ENCODE peak calls at places on chromosomes 2 and 18, in six cellular contexts. O is hepatocyte, E is fibroblast of lung, U is lower lobe of right lung, Q is GM23248, N is cardiac muscle cell. L is an unnamed sample.

GRCh38 chr2:123434681-123435080 is 590.4 kb upstream of the CNTNAP5 start:
- DNase-seq in U (no peak), N (peak), E (no peak), Q (no peak), O (peak), L (no peak)

GRCh38 chr2:47437287-47437686 is 34.3 kb downstream of the MSH2 start:
- DNase-seq in Q (peak), O (peak), N (peak), E (peak), U (no peak), L (no peak)

GRCh38 chr2:226211439-226211838 is 588.2 kb downstream of the IRS1 start:
- DNase-seq in E (peak), N (peak), U (no peak), Q (peak), O (no peak), L (no peak)

GRCh38 chr2:21467910-21468309 is 344.1 kb downstream of the TDRD15 start:
- DNase-seq in E (peak), U (no peak), O (no peak), Q (no peak), N (no peak), L (no peak)

GRCh38 chr2:148071351-148071750 is 50.5 kb downstream of the MBD5 start:
- DNase-seq in E (no peak), N (no peak), U (no peak), Q (no peak), O (no peak), L (no peak)

GRCh38 chr2:113692698-113693428 is 63.6 kb downstream of the SLC35F5 start:
- DNase-seq in Q (no peak), O (no peak), U (no peak), N (no peak), E (no peak), L (no peak)

GRCh38 chr18:79664525-79665125 is 15.0 kb upstream of the CTDP1 start:
- DNase-seq in E (peak), U (no peak), Q (peak), N (peak), O (peak), L (no peak)

GRCh38 chr2:237744613-237745249 is 53.8 kb upstream of the RBM44 start:
- DNase-seq in O (peak), Q (peak), N (peak), U (peak), E (no peak), L (peak)

GRCh38 chr2:183248866-183249567 is 124.8 kb downstream of the NUP35 start:
- DNase-seq in E (peak), N (peak), O (peak), Q (peak), U (no peak), L (no peak)

GRCh38 chr2:140185076-140185475 is 1404.9 kb upstream of the NXPH2 start:
- DNase-seq in O (no peak), U (no peak), N (no peak), E (no peak), Q (no peak), L (no peak)

GRCh38 chr2:29273704-29274611 is 158.7 kb downstream of the CLIP4 start:
- DNase-seq in Q (peak), N (no peak), U (no peak), E (peak), O (no peak), L (no peak)

GRCh38 chr2:120436885-120437603 is 91.1 kb downstream of the INHBB start:
- DNase-seq in O (peak), N (peak), E (peak), U (no peak), Q (peak), L (no peak)

GRCh38 chr2:2271471-2271941 is 59.6 kb downstream of the MYT1L start:
- DNase-seq in E (peak), N (no peak), Q (peak), U (no peak), O (peak), L (no peak)

GRCh38 chr2:120310136-120310535 is 35.8 kb upstream of the INHBB start:
- DNase-seq in N (no peak), E (no peak), Q (no peak), U (no peak), O (no peak), L (no peak)

GRCh38 chr2:120847700-120848321 is 112.1 kb downstream of the GLI2 start:
- DNase-seq in Q (no peak), U (peak), O (peak), E (peak), N (peak), L (peak)

GRCh38 chr18:6414723-6415362 is at the start of gene L3MBTL4:
- DNase-seq in N (no peak), E (no peak), U (peak), O (peak), Q (peak), L (peak)

GRCh38 chr2:172196768-172197322 is 94.1 kb upstream of the DLX2 start:
- DNase-seq in N (peak), O (peak), E (peak), U (peak), Q (peak), L (peak)

GRCh38 chr2:12883911-12884310 is 167.2 kb downstream of the TRIB2 start:
- DNase-seq in U (no peak), O (no peak), E (peak), Q (peak), N (peak), L (no peak)

GRCh38 chr2:15956751-15957736 is 16.7 kb downstream of the MYCN start:
- DNase-seq in O (no peak), N (no peak), U (no peak), Q (no peak), E (no peak), L (no peak)

GRCh38 chr2:239329284-239329971 is 71.4 kb downstream of the HDAC4 start:
- DNase-seq in N (no peak), Q (no peak), U (no peak), E (no peak), O (no peak), L (no peak)

GRCh38 chr2:71001592-71002570 is 7.2 kb upstream of the TEX261 start:
- DNase-seq in U (no peak), E (no peak), N (no peak), Q (no peak), O (peak), L (peak)

GRCh38 chr2:150697596-150697995 is 210.1 kb upstream of the RND3 start:
- DNase-seq in E (no peak), N (peak), O (no peak), Q (peak), U (no peak), L (no peak)

GRCh38 chr2:10220516-10221391 is 82.0 kb upstream of the HPCAL1 start:
- DNase-seq in O (no peak), E (peak), U (peak), N (peak), Q (peak), L (no peak)

GRCh38 chr2:70959851-70960832 is 18.3 kb upstream of the ANKRD53 start:
- DNase-seq in N (no peak), Q (no peak), U (no peak), O (peak), E (no peak), L (peak)

GRCh38 chr2:71306762-71307161 is 24.8 kb upstream of the ZNF638 start:
- DNase-seq in O (no peak), E (peak), N (peak), Q (peak), U (no peak), L (no peak)

GRCh38 chr18:39938678-39939077 is 2016.4 kb upstream of the PIK3C3 start:
- DNase-seq in Q (no peak), N (no peak), O (no peak), U (no peak), E (no peak), L (no peak)

GRCh38 chr18:5455644-5456043 is 88.2 kb downstream of the EPB41L3 start:
- DNase-seq in E (peak), N (peak), Q (no peak), O (no peak), U (no peak), L (no peak)

GRCh38 chr2:110674620-110675555 is 3.0 kb downstream of the BUB1 start:
- DNase-seq in Q (peak), N (peak), U (peak), E (peak), O (peak), L (no peak)

GRCh38 chr2:28362991-28363521 is 29.6 kb upstream of the FOSL2 start:
- DNase-seq in N (no peak), O (no peak), E (no peak), U (no peak), Q (no peak), L (no peak)

GRCh38 chr18:10336749-10337148 is 117.7 kb upstream of the APCDD1 start:
- DNase-seq in N (no peak), O (no peak), U (peak), Q (peak), E (no peak), L (peak)

GRCh38 chr2:70964596-70965386 is 13.6 kb upstream of the ANKRD53 start:
- DNase-seq in N (peak), E (peak), Q (peak), U (peak), O (peak), L (peak)

GRCh38 chr2:68438455-68439303 is 28.4 kb downstream of the FBXO48 start:
- DNase-seq in N (peak), U (no peak), Q (no peak), O (no peak), E (no peak), L (no peak)

GRCh38 chr2:235264121-235264493 is 229.7 kb upstream of the AGAP1 start:
- DNase-seq in N (no peak), O (no peak), Q (no peak), U (no peak), E (no peak), L (no peak)
- H3K4me3 ChIP-seq in N (no peak), O (no peak), Q (peak), U (no peak), E (no peak), L (no peak)

DNA sequence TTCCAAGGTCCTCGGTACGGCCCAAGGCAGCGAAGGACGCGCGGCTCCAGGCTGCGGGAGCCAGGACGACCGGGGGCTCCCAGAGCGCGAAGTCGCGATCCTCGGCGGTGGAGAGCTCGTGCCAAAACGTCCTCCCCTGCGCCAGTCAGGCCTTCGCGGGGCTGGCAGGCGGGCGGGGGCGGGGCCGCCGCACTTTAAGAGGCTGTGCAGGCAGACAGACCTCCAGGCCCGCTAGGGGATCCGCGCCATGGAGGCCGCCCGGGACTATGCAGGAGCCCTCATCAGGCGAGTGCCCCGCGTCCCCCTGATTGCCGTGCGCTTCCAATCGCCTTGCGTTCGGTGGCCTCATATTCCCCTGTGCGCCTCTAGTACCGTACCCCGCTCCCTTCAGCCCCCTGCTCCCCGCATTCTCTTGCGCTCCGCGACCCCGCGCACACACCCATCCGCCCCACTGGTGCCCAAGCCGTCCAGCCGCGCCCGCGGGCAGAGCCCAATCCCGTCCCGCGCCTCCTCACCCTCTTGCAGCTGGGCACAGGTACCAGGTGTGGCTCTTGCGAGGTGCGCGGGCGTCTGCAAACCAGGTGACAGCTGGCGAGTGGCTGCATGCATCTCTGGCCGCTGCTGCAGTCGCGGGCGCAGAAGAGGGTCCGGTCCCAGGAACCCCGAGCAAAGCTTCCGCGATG is at the start of gene CIDEA:
- DNase-seq in Q (peak), O (peak), N (peak), E (peak), U (no peak), L (no peak)
- H3K4me3 ChIP-seq in Q (peak), O (peak), N (peak), E (peak), U (peak), L (no peak)

GRCh38 chr2:201126308-201127127 is 10.6 kb downstream of the CFLAR start:
- DNase-seq in U (no peak), N (peak), Q (peak), E (peak), O (no peak), L (no peak)

GRCh38 chr2:201127128-201127521 is 11.2 kb downstream of the CFLAR start:
- DNase-seq in O (no peak), Q (no peak), N (no peak), U (no peak), E (no peak), L (no peak)

GRCh38 chr2:201130524-201131186 is 14.7 kb downstream of the CFLAR start:
- DNase-seq in O (no peak), N (peak), E (peak), U (no peak), Q (peak), L (no peak)

GRCh38 chr2:201127570-201127969 is 11.6 kb downstream of the CFLAR start:
- DNase-seq in E (peak), U (no peak), O (no peak), N (peak), Q (peak), L (no peak)

DNA sequence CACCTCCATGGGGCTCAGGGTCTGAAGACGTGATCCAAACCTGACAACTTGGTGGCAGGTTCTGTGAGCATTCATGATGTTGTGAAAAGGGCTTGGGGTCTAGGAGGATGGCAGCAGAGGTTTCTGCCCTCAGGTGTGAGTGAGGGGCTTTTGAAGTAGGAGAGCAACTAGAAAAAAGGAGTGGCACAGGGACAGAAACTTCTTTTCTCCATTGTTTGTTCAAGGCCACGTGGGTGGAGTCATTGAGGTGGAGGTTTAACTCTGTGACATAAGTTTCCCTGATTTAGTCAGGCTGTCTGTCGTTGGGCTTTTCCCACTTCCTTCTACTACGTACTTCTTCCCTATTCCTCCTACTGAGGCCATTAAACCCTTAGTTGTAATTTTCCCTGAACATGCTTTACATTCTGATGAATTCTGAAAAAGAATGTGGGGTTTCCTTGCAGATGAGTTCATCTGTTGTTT is 13.1 kb downstream of the CFLAR start:
- DNase-seq in Q (peak), U (no peak), N (peak), E (peak), O (peak), L (no peak)
- H3K4me3 ChIP-seq in Q (peak), U (peak), N (no peak), E (no peak), O (no peak), L (peak)

DNA sequence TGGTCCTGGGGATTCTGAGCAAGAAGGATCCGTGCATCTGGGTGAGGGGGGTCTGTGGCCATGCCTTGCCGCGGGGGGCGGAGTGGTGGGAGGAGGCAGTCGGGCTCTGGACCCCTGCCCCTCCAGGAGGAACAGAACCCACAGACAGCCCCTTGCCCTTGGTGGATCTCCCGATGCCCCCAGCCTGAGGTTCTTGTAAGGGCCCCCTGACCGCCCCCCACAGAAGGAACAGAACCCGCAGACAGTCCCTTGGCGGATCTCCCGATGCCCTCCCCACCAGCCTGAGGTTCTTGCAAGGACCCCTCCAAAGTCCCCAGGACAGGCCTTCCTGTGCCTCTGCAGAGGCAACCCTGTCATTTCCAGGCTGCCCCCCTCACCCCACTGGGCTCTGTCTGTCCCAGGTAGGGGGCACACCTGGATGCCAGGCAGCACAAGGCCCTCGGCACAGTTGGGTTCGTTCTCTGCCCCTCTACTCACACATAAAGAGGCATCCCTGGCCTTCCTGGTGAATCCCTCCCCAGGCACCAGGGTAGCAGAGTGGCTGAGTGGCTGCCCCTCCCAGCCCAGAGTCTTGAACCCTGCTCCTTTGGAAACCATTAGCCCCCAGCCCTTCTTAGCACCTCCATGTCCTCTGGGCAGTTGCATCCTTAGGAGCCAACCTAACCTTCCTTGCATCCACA is 1.9 kb downstream of the GPC1 start:
- DNase-seq in N (no peak), O (no peak), U (peak), Q (no peak), E (no peak), L (peak)
- H3K4me3 ChIP-seq in N (no peak), O (peak), U (peak), Q (peak), E (peak), L (no peak)

GRCh38 chr2:177528341-177528740 is 135.8 kb downstream of the AGPS start:
- DNase-seq in E (no peak), Q (no peak), N (no peak), O (no peak), U (no peak), L (no peak)

GRCh38 chr2:177531706-177532105 is 139.1 kb downstream of the AGPS start:
- DNase-seq in N (no peak), U (no peak), Q (no peak), O (no peak), E (no peak), L (no peak)

GRCh38 chr2:177529166-177529565 is 136.6 kb downstream of the AGPS start:
- DNase-seq in E (no peak), O (no peak), N (no peak), U (no peak), Q (no peak), L (no peak)

GRCh38 chr2:177532567-177532966 is 140.0 kb downstream of the AGPS start:
- DNase-seq in Q (no peak), N (no peak), E (no peak), U (no peak), O (no peak), L (no peak)

DNA sequence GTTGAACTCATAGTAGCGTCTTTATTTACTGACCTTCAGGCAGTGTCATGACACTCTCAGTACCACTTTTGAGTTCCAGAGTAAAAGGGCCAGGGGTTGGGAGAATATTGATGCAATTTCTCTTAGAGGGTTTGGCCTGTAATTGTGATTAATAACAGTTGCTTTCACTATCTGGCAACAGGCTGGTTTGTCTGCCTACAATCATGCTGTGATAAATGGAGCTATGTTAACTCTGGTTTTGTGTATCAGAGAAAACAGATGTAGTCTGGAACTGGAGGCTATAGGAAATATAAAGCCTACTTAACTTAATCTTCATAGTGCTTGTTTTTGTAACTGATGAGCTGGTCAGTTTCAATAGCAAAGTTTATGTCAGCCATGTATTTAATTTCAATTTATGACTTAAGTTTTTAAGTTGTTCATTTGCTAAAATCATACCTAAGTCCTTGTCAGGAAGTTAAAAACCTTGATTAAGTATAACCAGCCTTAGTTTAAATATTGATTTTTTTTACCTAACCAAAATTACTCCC is 138.0 kb downstream of the AGPS start:
- DNase-seq in O (no peak), Q (no peak), N (no peak), U (no peak), E (peak), L (no peak)
- H3K4me3 ChIP-seq in O (no peak), Q (no peak), N (no peak), U (no peak), E (no peak), L (no peak)

GRCh38 chr2:17827785-17828184 is 11.5 kb downstream of the MSGN1 start:
- DNase-seq in Q (no peak), N (no peak), U (no peak), E (no peak), O (no peak), L (no peak)

GRCh38 chr2:17827306-17827705 is 11.0 kb downstream of the MSGN1 start:
- DNase-seq in U (no peak), E (no peak), N (no peak), O (no peak), Q (no peak), L (no peak)

GRCh38 chr2:17835511-17835910 is 19.3 kb downstream of the MSGN1 start:
- DNase-seq in O (no peak), Q (no peak), E (peak), U (no peak), N (no peak), L (no peak)

GRCh38 chr2:17830053-17831034 is 14.1 kb downstream of the MSGN1 start:
- DNase-seq in U (peak), Q (peak), O (peak), E (peak), N (peak), L (peak)
- H3K4me3 ChIP-seq in U (no peak), Q (peak), O (no peak), E (no peak), N (no peak), L (peak)

DNA sequence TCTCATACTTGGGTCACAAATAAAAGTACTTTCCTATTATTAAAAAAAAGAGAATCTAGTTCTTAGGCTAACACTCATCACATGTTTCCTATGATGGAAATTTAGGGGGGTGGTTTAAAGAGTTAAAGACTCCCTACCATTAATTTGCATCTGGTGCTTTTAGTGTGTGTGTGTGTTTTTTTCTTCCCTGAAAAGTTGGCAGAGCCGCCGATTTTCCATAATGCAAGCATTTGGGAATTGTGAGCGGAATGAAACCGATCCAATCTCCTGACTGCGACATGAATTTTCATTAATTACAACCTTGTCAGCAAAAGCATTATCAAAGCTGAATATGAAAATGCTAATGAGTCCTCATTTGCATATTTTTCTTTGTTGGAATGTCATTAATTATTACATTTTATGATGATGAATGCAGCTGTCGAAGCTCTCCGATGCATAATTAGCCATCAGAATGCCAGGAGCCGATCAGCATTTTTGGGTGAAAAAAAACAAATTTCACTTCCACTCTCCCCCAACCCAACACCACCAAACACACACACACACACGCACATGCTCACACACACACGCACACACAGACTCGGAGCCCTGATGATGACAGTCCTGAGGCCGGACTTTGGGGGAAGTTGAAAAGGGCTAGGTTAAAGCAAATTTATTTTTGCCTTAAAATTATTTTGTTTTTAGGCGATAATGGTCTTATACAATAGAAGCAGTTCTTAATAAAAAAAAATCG is 165.4 kb downstream of the TCF4 start:
- DNase-seq in E (peak), N (peak), U (no peak), O (no peak), Q (peak), L (no peak)
- H3K4me3 ChIP-seq in E (peak), N (no peak), U (peak), O (no peak), Q (peak), L (peak)